ENCODE peak calls at places on chromosome 5, in five cellular contexts. One of them, this sample, is unnamed.
A peak's percentile ranks its signal among the peaks of the same experiment; 100 is the strongest.

GRCh38 chr5:128213340-128213739 is 129.8 kb downstream of the SLC12A2 start:
- DNase-seq in GM20000: peak; percentile 37
- DNase-seq in CD8-positive, alpha-beta T cell: no peak
- DNase-seq in psoas muscle: no peak
- DNase-seq in cardiac fibroblast: peak; percentile 84
- DNase-seq in this sample: peak; percentile 53

GRCh38 chr5:31587546-31587945 is 51.4 kb upstream of the PDZD2 start:
- DNase-seq in GM20000: no peak
- DNase-seq in CD8-positive, alpha-beta T cell: no peak
- DNase-seq in psoas muscle: no peak
- DNase-seq in cardiac fibroblast: no peak
- DNase-seq in this sample: no peak

GRCh38 chr5:160310910-160311295 is 1.5 kb downstream of the CCNJL start:
- DNase-seq in GM20000: no peak
- DNase-seq in CD8-positive, alpha-beta T cell: no peak
- DNase-seq in psoas muscle: no peak
- DNase-seq in cardiac fibroblast: no peak
- DNase-seq in this sample: no peak

GRCh38 chr5:10913846-10914245 is 152.8 kb upstream of the DAP start:
- DNase-seq in GM20000: peak; percentile 7
- DNase-seq in CD8-positive, alpha-beta T cell: no peak
- DNase-seq in psoas muscle: no peak
- DNase-seq in cardiac fibroblast: peak; percentile 77
- DNase-seq in this sample: no peak

GRCh38 chr5:43572357-43572756 is 15.5 kb upstream of the PAIP1 start:
- DNase-seq in GM20000: no peak
- DNase-seq in CD8-positive, alpha-beta T cell: no peak
- DNase-seq in psoas muscle: no peak
- DNase-seq in cardiac fibroblast: peak; percentile 22
- DNase-seq in this sample: no peak

GRCh38 chr5:125798311-125798710 is 624.9 kb upstream of the GRAMD2B start:
- DNase-seq in GM20000: no peak
- DNase-seq in CD8-positive, alpha-beta T cell: no peak
- DNase-seq in psoas muscle: no peak
- DNase-seq in cardiac fibroblast: peak; percentile 65
- DNase-seq in this sample: no peak

GRCh38 chr5:175494271-175495183 is 16.2 kb downstream of the SFXN1 start:
- DNase-seq in GM20000: no peak
- DNase-seq in CD8-positive, alpha-beta T cell: no peak
- DNase-seq in psoas muscle: no peak
- DNase-seq in cardiac fibroblast: peak; percentile 52
- DNase-seq in this sample: no peak

GRCh38 chr5:170161069-170161468 is 55.4 kb downstream of the FOXI1 start:
- DNase-seq in GM20000: no peak
- DNase-seq in CD8-positive, alpha-beta T cell: no peak
- DNase-seq in psoas muscle: no peak
- DNase-seq in cardiac fibroblast: no peak
- DNase-seq in this sample: no peak

GRCh38 chr5:97078958-97079357 is 63.5 kb downstream of the LIX1 start:
- DNase-seq in GM20000: no peak
- DNase-seq in CD8-positive, alpha-beta T cell: no peak
- DNase-seq in psoas muscle: no peak
- DNase-seq in cardiac fibroblast: peak; percentile 47
- DNase-seq in this sample: no peak

GRCh38 chr5:103469288-103470065 is 93.1 kb downstream of the NUDT12 start:
- DNase-seq in GM20000: no peak
- DNase-seq in CD8-positive, alpha-beta T cell: no peak
- DNase-seq in psoas muscle: no peak
- DNase-seq in cardiac fibroblast: peak; percentile 81
- DNase-seq in this sample: no peak

GRCh38 chr5:158992104-158992740 is 107.5 kb downstream of the EBF1 start:
- DNase-seq in GM20000: no peak
- DNase-seq in CD8-positive, alpha-beta T cell: no peak
- DNase-seq in psoas muscle: no peak
- DNase-seq in cardiac fibroblast: peak; percentile 81
- DNase-seq in this sample: no peak

GRCh38 chr5:172777381-172778222 is 6.6 kb upstream of the DUSP1 start:
- DNase-seq in GM20000: peak; percentile 85
- DNase-seq in CD8-positive, alpha-beta T cell: peak; percentile 67
- DNase-seq in psoas muscle: peak; percentile 96
- DNase-seq in cardiac fibroblast: peak; percentile 92
- DNase-seq in this sample: no peak

GRCh38 chr5:157574456-157575095 is 999 bp downstream of the ADAM19 start:
- DNase-seq in GM20000: no peak
- DNase-seq in CD8-positive, alpha-beta T cell: no peak
- DNase-seq in psoas muscle: peak; percentile 71
- DNase-seq in cardiac fibroblast: no peak
- DNase-seq in this sample: peak; percentile 51

GRCh38 chr5:180813418-180813817 is 10.8 kb upstream of the MGAT1 start:
- DNase-seq in GM20000: no peak
- DNase-seq in CD8-positive, alpha-beta T cell: no peak
- DNase-seq in psoas muscle: no peak
- DNase-seq in cardiac fibroblast: no peak
- DNase-seq in this sample: no peak

GRCh38 chr5:168093200-168093930 is 198.1 kb upstream of the WWC1 start:
- DNase-seq in GM20000: no peak
- DNase-seq in CD8-positive, alpha-beta T cell: no peak
- DNase-seq in psoas muscle: no peak
- DNase-seq in cardiac fibroblast: no peak
- DNase-seq in this sample: no peak

GRCh38 chr5:177131352-177131710 is 2.2 kb upstream of the NSD1 start:
- DNase-seq in GM20000: no peak
- DNase-seq in CD8-positive, alpha-beta T cell: no peak
- DNase-seq in psoas muscle: no peak
- DNase-seq in cardiac fibroblast: no peak
- DNase-seq in this sample: peak; percentile 26

GRCh38 chr5:138503487-138504270 is 38.4 kb downstream of the EGR1 start:
- DNase-seq in GM20000: peak; percentile 65
- DNase-seq in CD8-positive, alpha-beta T cell: peak; percentile 2
- DNase-seq in psoas muscle: no peak
- DNase-seq in cardiac fibroblast: peak; percentile 78
- DNase-seq in this sample: no peak

GRCh38 chr5:1009359-1010180 is 968 bp downstream of the NKD2 start:
- DNase-seq in GM20000: no peak
- DNase-seq in CD8-positive, alpha-beta T cell: no peak
- DNase-seq in psoas muscle: peak; percentile 49
- DNase-seq in cardiac fibroblast: no peak
- DNase-seq in this sample: peak; percentile 22

GRCh38 chr5:1380011-1380817 is 35.3 kb upstream of the CLPTM1L start:
- DNase-seq in GM20000: peak; percentile 56
- DNase-seq in CD8-positive, alpha-beta T cell: peak; percentile 43
- DNase-seq in psoas muscle: peak; percentile 66
- DNase-seq in cardiac fibroblast: peak; percentile 47
- DNase-seq in this sample: peak; percentile 59

DNA sequence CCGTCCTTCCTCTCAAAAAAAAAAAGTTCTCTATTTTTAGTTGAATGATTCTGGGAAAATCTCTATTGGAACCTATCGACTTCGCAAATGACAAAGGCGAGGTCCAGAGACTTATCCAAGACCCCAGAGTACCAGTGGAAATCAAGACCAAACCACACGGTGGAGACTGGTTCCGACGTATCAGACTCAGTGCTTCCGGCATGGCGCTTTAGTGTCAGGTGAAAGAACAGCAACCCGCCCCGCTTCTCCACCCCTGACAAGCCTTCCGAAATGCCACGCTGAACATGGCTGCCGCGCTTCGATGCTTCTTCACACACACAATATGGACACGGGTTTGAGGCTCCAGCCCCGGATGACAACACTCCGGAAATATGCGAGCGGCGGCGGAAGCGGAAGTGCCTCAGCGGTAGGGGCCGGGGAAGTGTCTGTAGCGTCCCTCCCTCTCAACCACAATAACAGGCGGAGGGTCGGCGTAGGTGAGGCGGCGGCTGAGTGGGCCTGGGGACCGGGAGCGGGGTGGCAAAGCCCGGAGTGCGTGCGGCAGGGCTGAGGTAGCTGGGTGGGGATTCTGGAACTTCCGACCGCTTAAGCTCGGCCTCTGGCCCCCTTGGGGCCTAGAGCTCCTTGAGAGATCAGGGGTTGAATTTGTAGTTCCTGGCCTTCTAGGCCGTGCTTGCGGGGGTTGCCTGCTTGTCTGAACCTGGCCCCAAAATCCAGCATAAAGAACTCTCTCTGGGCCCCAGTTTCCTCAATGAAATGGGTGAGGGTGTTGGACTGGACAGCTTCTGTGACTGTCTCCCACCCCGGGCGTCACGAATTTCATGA is at the start of gene FBXO38:
- DNase-seq in GM20000: peak; percentile 89
- DNase-seq in CD8-positive, alpha-beta T cell: peak; percentile 94
- DNase-seq in psoas muscle: peak; percentile 98
- DNase-seq in cardiac fibroblast: peak; percentile 98
- DNase-seq in this sample: peak; percentile 95
- TF ChIP-seq CTCF in GM20000: no peak
- TF ChIP-seq CTCF in CD8-positive, alpha-beta T cell: no peak
- TF ChIP-seq CTCF in psoas muscle: peak; percentile 11
- TF ChIP-seq CTCF in cardiac fibroblast: no peak
- TF ChIP-seq CTCF in this sample: no peak

GRCh38 chr5:143685416-143685815 is 126.5 kb upstream of the HMHB1 start:
- DNase-seq in GM20000: peak; percentile 5
- DNase-seq in CD8-positive, alpha-beta T cell: no peak
- DNase-seq in psoas muscle: no peak
- DNase-seq in cardiac fibroblast: peak; percentile 61
- DNase-seq in this sample: no peak
- TF ChIP-seq CTCF in GM20000: no peak
- TF ChIP-seq CTCF in CD8-positive, alpha-beta T cell: no peak
- TF ChIP-seq CTCF in psoas muscle: peak; percentile 8
- TF ChIP-seq CTCF in cardiac fibroblast: peak; percentile 50
- TF ChIP-seq CTCF in this sample: no peak

GRCh38 chr5:57082441-57083067 is 91.3 kb upstream of the GPBP1 start:
- DNase-seq in GM20000: no peak
- DNase-seq in CD8-positive, alpha-beta T cell: no peak
- DNase-seq in psoas muscle: no peak
- DNase-seq in cardiac fibroblast: peak; percentile 35
- DNase-seq in this sample: no peak
- TF ChIP-seq CTCF in GM20000: no peak
- TF ChIP-seq CTCF in CD8-positive, alpha-beta T cell: no peak
- TF ChIP-seq CTCF in psoas muscle: no peak
- TF ChIP-seq CTCF in cardiac fibroblast: peak; percentile 38
- TF ChIP-seq CTCF in this sample: no peak

GRCh38 chr5:73170522-73170921 is 2.5 kb upstream of the TMEM174 start:
- DNase-seq in GM20000: no peak
- DNase-seq in CD8-positive, alpha-beta T cell: no peak
- DNase-seq in psoas muscle: no peak
- DNase-seq in cardiac fibroblast: peak; percentile 67
- DNase-seq in this sample: no peak
- TF ChIP-seq CTCF in GM20000: peak; percentile 38
- TF ChIP-seq CTCF in CD8-positive, alpha-beta T cell: no peak
- TF ChIP-seq CTCF in psoas muscle: peak; percentile 37
- TF ChIP-seq CTCF in cardiac fibroblast: peak; percentile 89
- TF ChIP-seq CTCF in this sample: peak; percentile 49